ENCODE peak calls at places on chromosomes 16 and 17, in five cellular contexts. One of them, this sample, is unnamed. For H3K4me1, the result is how much of the 10 kb centered on the place peaks cover.

GRCh38 chr16:2429771-2430663 is 770 bp downstream of the CCNF start:
- DNase-seq in HCT116: no peak
- DNase-seq in A549: no peak
- DNase-seq in K562: peak
- DNase-seq in SK-N-SH: peak
- DNase-seq in this sample: no peak

GRCh38 chr16:66379571-66379941 is 13.1 kb downstream of the CDH5 start:
- DNase-seq in HCT116: no peak
- DNase-seq in A549: no peak
- DNase-seq in K562: no peak
- DNase-seq in SK-N-SH: no peak
- DNase-seq in this sample: no peak

GRCh38 chr16:30083216-30084055 is 7.6 kb downstream of the PPP4C start:
- DNase-seq in HCT116: no peak
- DNase-seq in A549: no peak
- DNase-seq in K562: no peak
- DNase-seq in SK-N-SH: no peak
- DNase-seq in this sample: no peak

GRCh38 chr16:50301626-50302471 is 35.5 kb downstream of the ADCY7 start:
- DNase-seq in HCT116: no peak
- DNase-seq in A549: peak
- DNase-seq in K562: no peak
- DNase-seq in SK-N-SH: peak
- DNase-seq in this sample: no peak

GRCh38 chr17:42405963-42406495 is 17.0 kb downstream of the CAVIN1 start:
- DNase-seq in HCT116: no peak
- DNase-seq in A549: peak
- DNase-seq in K562: peak
- DNase-seq in SK-N-SH: peak
- DNase-seq in this sample: no peak

GRCh38 chr16:74480150-74481029 is 59.1 kb upstream of the CLEC18B start:
- DNase-seq in HCT116: peak
- DNase-seq in A549: peak
- DNase-seq in K562: peak
- DNase-seq in SK-N-SH: no peak
- DNase-seq in this sample: no peak

GRCh38 chr17:31593806-31594205 is 202.3 kb downstream of the RAB11FIP4 start:
- DNase-seq in HCT116: no peak
- DNase-seq in A549: no peak
- DNase-seq in K562: no peak
- DNase-seq in SK-N-SH: no peak
- DNase-seq in this sample: no peak

GRCh38 chr17:5583426-5584382 is 605 bp downstream of the NLRP1 start:
- DNase-seq in HCT116: no peak
- DNase-seq in A549: no peak
- DNase-seq in K562: no peak
- DNase-seq in SK-N-SH: no peak
- DNase-seq in this sample: no peak

GRCh38 chr17:14010999-14011692 is 58.2 kb upstream of the COX10 start:
- DNase-seq in HCT116: no peak
- DNase-seq in A549: no peak
- DNase-seq in K562: no peak
- DNase-seq in SK-N-SH: no peak
- DNase-seq in this sample: no peak

GRCh38 chr17:49110504-49110903 is 22.1 kb upstream of the B4GALNT2 start:
- DNase-seq in HCT116: no peak
- DNase-seq in A549: peak
- DNase-seq in K562: no peak
- DNase-seq in SK-N-SH: no peak
- DNase-seq in this sample: no peak

GRCh38 chr17:75345514-75346167 is 56.4 kb upstream of the SLC25A19 start:
- DNase-seq in HCT116: no peak
- DNase-seq in A549: no peak
- DNase-seq in K562: no peak
- DNase-seq in SK-N-SH: no peak
- DNase-seq in this sample: no peak

GRCh38 chr17:43740541-43740940 is 18.1 kb downstream of the SOST start:
- DNase-seq in HCT116: no peak
- DNase-seq in A549: no peak
- DNase-seq in K562: no peak
- DNase-seq in SK-N-SH: no peak
- DNase-seq in this sample: no peak

GRCh38 chr17:71208111-71208704 is 912.6 kb upstream of the SOX9 start:
- DNase-seq in HCT116: no peak
- DNase-seq in A549: no peak
- DNase-seq in K562: no peak
- DNase-seq in SK-N-SH: no peak
- DNase-seq in this sample: no peak

GRCh38 chr17:74686761-74687160 is 26.0 kb downstream of the CD300LF start:
- DNase-seq in HCT116: no peak
- DNase-seq in A549: peak
- DNase-seq in K562: no peak
- DNase-seq in SK-N-SH: no peak
- DNase-seq in this sample: no peak

GRCh38 chr16:88539652-88540345 is 30.4 kb upstream of the ZC3H18 start:
- DNase-seq in HCT116: no peak
- DNase-seq in A549: no peak
- DNase-seq in K562: no peak
- DNase-seq in SK-N-SH: no peak
- DNase-seq in this sample: no peak

GRCh38 chr17:82228842-82229685 is at the start of gene SLC16A3:
- DNase-seq in HCT116: no peak
- DNase-seq in A549: peak
- DNase-seq in K562: no peak
- DNase-seq in SK-N-SH: peak
- DNase-seq in this sample: no peak

GRCh38 chr16:19377864-19378263 is 39.8 kb upstream of the TMC5 start:
- DNase-seq in HCT116: no peak
- DNase-seq in A549: no peak
- DNase-seq in K562: peak
- DNase-seq in SK-N-SH: no peak
- DNase-seq in this sample: no peak

GRCh38 chr16:89040391-89040790 is 53.3 kb upstream of the ACSF3 start:
- DNase-seq in HCT116: no peak
- DNase-seq in A549: no peak
- DNase-seq in K562: no peak
- DNase-seq in SK-N-SH: no peak
- DNase-seq in this sample: no peak

GRCh38 chr17:29048440-29049360 is 5.8 kb downstream of the PIPOX start:
- DNase-seq in HCT116: no peak
- DNase-seq in A549: no peak
- DNase-seq in K562: no peak
- DNase-seq in SK-N-SH: peak
- DNase-seq in this sample: no peak

GRCh38 chr16:83187404-83187803 is 560.6 kb downstream of the CDH13 start:
- DNase-seq in HCT116: no peak
- DNase-seq in A549: no peak
- DNase-seq in K562: no peak
- DNase-seq in SK-N-SH: no peak
- DNase-seq in this sample: no peak

GRCh38 chr17:66564992-66565465 is 262.6 kb downstream of the PRKCA start:
- DNase-seq in HCT116: no peak
- DNase-seq in A549: no peak
- DNase-seq in K562: no peak
- DNase-seq in SK-N-SH: no peak
- DNase-seq in this sample: no peak

GRCh38 chr16:17206712-17207111 is 264.0 kb downstream of the XYLT1 start:
- DNase-seq in HCT116: no peak
- DNase-seq in A549: no peak
- DNase-seq in K562: no peak
- DNase-seq in SK-N-SH: no peak
- DNase-seq in this sample: no peak

GRCh38 chr17:33814852-33815251 is 440.2 kb upstream of the CCL2 start:
- DNase-seq in HCT116: no peak
- DNase-seq in A549: no peak
- DNase-seq in K562: no peak
- DNase-seq in SK-N-SH: no peak
- DNase-seq in this sample: no peak

GRCh38 chr16:68529931-68530667 is 9.0 kb upstream of the ZFP90 start:
- DNase-seq in HCT116: peak
- DNase-seq in A549: peak
- DNase-seq in K562: peak
- DNase-seq in SK-N-SH: peak
- DNase-seq in this sample: peak

GRCh38 chr17:34721326-34721725 is 141.9 kb downstream of the TMEM132E start:
- DNase-seq in HCT116: peak
- DNase-seq in A549: no peak
- DNase-seq in K562: no peak
- DNase-seq in SK-N-SH: no peak
- DNase-seq in this sample: peak

GRCh38 chr16:81567987-81568748 is 123.6 kb downstream of the CMIP start:
- DNase-seq in HCT116: no peak
- DNase-seq in A549: peak
- DNase-seq in K562: no peak
- DNase-seq in SK-N-SH: no peak
- DNase-seq in this sample: no peak

GRCh38 chr17:82957961-82958491 is 118.2 kb upstream of the ZNF750 start:
- DNase-seq in HCT116: no peak
- DNase-seq in A549: no peak
- DNase-seq in K562: no peak
- DNase-seq in SK-N-SH: no peak
- DNase-seq in this sample: no peak

GRCh38 chr17:35542990-35543389 is 5.5 kb upstream of the SLFN12L start:
- DNase-seq in HCT116: no peak
- DNase-seq in A549: no peak
- DNase-seq in K562: no peak
- DNase-seq in SK-N-SH: no peak
- DNase-seq in this sample: no peak

GRCh38 chr16:11630230-11631056 is 37.8 kb upstream of the SNN start:
- DNase-seq in HCT116: no peak
- DNase-seq in A549: no peak
- DNase-seq in K562: no peak
- DNase-seq in SK-N-SH: no peak
- DNase-seq in this sample: no peak

GRCh38 chr17:6632530-6632929 is 8.0 kb downstream of the KIAA0753 start:
- DNase-seq in HCT116: no peak
- DNase-seq in A549: no peak
- DNase-seq in K562: no peak
- DNase-seq in SK-N-SH: no peak
- DNase-seq in this sample: no peak

GRCh38 chr17:17820457-17821158 is 16.2 kb downstream of the SREBF1 start:
- DNase-seq in HCT116: no peak
- DNase-seq in A549: no peak
- DNase-seq in K562: no peak
- DNase-seq in SK-N-SH: no peak
- DNase-seq in this sample: no peak

GRCh38 chr16:19844945-19845641 is 39.6 kb downstream of the GPRC5B start:
- DNase-seq in HCT116: no peak
- DNase-seq in A549: peak
- DNase-seq in K562: peak
- DNase-seq in SK-N-SH: no peak
- DNase-seq in this sample: peak

GRCh38 chr17:41967141-41967920 is 736 bp downstream of the CNP start:
- DNase-seq in HCT116: peak
- DNase-seq in A549: no peak
- DNase-seq in K562: peak
- DNase-seq in SK-N-SH: peak
- DNase-seq in this sample: no peak

GRCh38 chr17:65558311-65558682 is 3.2 kb downstream of the AXIN2 start:
- DNase-seq in HCT116: no peak
- DNase-seq in A549: no peak
- DNase-seq in K562: no peak
- DNase-seq in SK-N-SH: no peak
- DNase-seq in this sample: no peak

GRCh38 chr16:13793788-13794461 is 126.0 kb upstream of the ERCC4 start:
- DNase-seq in HCT116: no peak
- DNase-seq in A549: no peak
- DNase-seq in K562: no peak
- DNase-seq in SK-N-SH: no peak
- DNase-seq in this sample: no peak

GRCh38 chr16:83579431-83579830 is 228.3 kb upstream of the HSBP1 start:
- DNase-seq in HCT116: no peak
- DNase-seq in A549: no peak
- DNase-seq in K562: no peak
- DNase-seq in SK-N-SH: no peak
- DNase-seq in this sample: no peak

GRCh38 chr17:42403150-42403549 is 14.9 kb upstream of the STAT3 start:
- DNase-seq in HCT116: no peak
- DNase-seq in A549: no peak
- DNase-seq in K562: peak
- DNase-seq in SK-N-SH: peak
- DNase-seq in this sample: no peak

GRCh38 chr17:18040287-18040858 is 1.2 kb downstream of the GID4 start:
- DNase-seq in HCT116: no peak
- DNase-seq in A549: no peak
- DNase-seq in K562: peak
- DNase-seq in SK-N-SH: no peak
- DNase-seq in this sample: no peak

DNA sequence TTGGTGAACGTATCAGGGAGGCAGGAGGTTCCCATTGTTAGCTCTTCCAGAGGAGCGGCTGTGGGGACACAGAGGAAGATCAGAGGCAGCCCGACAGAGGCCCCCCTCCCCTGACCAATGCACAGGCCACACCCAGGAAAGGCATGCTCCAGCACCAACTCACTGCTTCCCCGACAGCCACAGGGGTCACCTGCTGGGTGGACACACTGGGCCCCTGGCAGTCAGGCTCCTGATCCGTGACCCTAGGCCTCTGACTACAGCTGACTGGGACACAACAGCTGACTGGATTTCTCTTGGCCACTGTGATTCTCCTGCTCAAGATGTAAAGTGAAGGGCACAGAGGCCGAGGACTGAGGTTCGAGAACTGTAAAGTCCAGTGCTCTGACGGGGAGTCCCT is 63.5 kb downstream of the IL21R start:
- DNase-seq in HCT116: no peak
- DNase-seq in A549: no peak
- DNase-seq in K562: no peak
- DNase-seq in SK-N-SH: no peak
- DNase-seq in this sample: no peak
- TF ChIP-seq REST in HCT116: no peak
- TF ChIP-seq REST in A549: no peak
- TF ChIP-seq REST in K562: no peak
- TF ChIP-seq REST in SK-N-SH: no peak
- TF ChIP-seq REST in this sample: no peak

GRCh38 chr17:79162012-79162577 is 87.5 kb downstream of the ENGASE start:
- DNase-seq in HCT116: no peak
- DNase-seq in A549: no peak
- DNase-seq in K562: no peak
- DNase-seq in SK-N-SH: peak
- DNase-seq in this sample: no peak
- H3K4me1 ChIP-seq in HCT116: under half
- H3K4me1 ChIP-seq in A549: under half
- H3K4me1 ChIP-seq in K562: under half
- H3K4me1 ChIP-seq in SK-N-SH: under half
- H3K4me1 ChIP-seq in this sample: under half

GRCh38 chr17:535165-535564 is 179.5 kb downstream of the VPS53 start:
- DNase-seq in HCT116: no peak
- DNase-seq in A549: no peak
- DNase-seq in K562: no peak
- DNase-seq in SK-N-SH: no peak
- DNase-seq in this sample: no peak
- TF ChIP-seq REST in HCT116: no peak
- TF ChIP-seq REST in A549: no peak
- TF ChIP-seq REST in K562: no peak
- TF ChIP-seq REST in SK-N-SH: no peak
- TF ChIP-seq REST in this sample: no peak

GRCh38 chr17:59426031-59426430 is 94.6 kb downstream of the YPEL2 start:
- DNase-seq in HCT116: no peak
- DNase-seq in A549: no peak
- DNase-seq in K562: no peak
- DNase-seq in SK-N-SH: no peak
- DNase-seq in this sample: no peak
- H3K4me1 ChIP-seq in HCT116: under half
- H3K4me1 ChIP-seq in A549: under half
- H3K4me1 ChIP-seq in K562: under half
- H3K4me1 ChIP-seq in SK-N-SH: under half
- H3K4me1 ChIP-seq in this sample: under half

GRCh38 chr16:54447606-54448440 is 161.2 kb upstream of the IRX3 start:
- DNase-seq in HCT116: no peak
- DNase-seq in A549: peak
- DNase-seq in K562: peak
- DNase-seq in SK-N-SH: no peak
- DNase-seq in this sample: peak
- TF ChIP-seq REST in HCT116: no peak
- TF ChIP-seq REST in A549: no peak
- TF ChIP-seq REST in K562: no peak
- TF ChIP-seq REST in SK-N-SH: peak
- TF ChIP-seq REST in this sample: no peak